ENCODE peak calls at places on chromosomes 12 and 14, in seven cellular contexts. T is thoracic aorta, Y is aorta, F is OCI-LY7, G is transverse colon, D is upper lobe of right lung, B is Peyer's patch. C is an unnamed sample. For H3K4me1, the result is how much of the 10 kb centered on the place peaks cover.

GRCh38 chr14:65954915-65955314 is 531.3 kb upstream of the CCDC196 start:
- DNase-seq in T (no peak), Y (no peak), F (no peak), G (no peak), D (no peak), B (no peak), C (no peak)

GRCh38 chr14:28361486-28361885 is 405.1 kb upstream of the FOXG1 start:
- DNase-seq in T (no peak), Y (no peak), F (no peak), G (no peak), D (no peak), B (no peak), C (no peak)

GRCh38 chr12:19572920-19573558 is 133.7 kb downstream of the AEBP2 start:
- DNase-seq in T (no peak), Y (no peak), F (peak), G (peak), D (no peak), B (no peak), C (peak)

GRCh38 chr14:34331728-34332623 is 130.1 kb downstream of the SPTSSA start:
- DNase-seq in T (no peak), Y (peak), F (peak), G (peak), D (peak), B (peak), C (peak)

GRCh38 chr14:64940336-64940910 is 2.1 kb downstream of the GPX2 start:
- DNase-seq in T (no peak), Y (no peak), F (no peak), G (no peak), D (no peak), B (no peak), C (no peak)

GRCh38 chr12:26264215-26264838 is 69.0 kb downstream of the SSPN start:
- DNase-seq in T (no peak), Y (no peak), F (no peak), G (no peak), D (no peak), B (no peak), C (no peak)

GRCh38 chr12:104747956-104748355 is 210.1 kb downstream of the SLC41A2 start:
- DNase-seq in T (no peak), Y (no peak), F (no peak), G (no peak), D (no peak), B (no peak), C (no peak)

GRCh38 chr12:44031472-44032185 is 195.7 kb downstream of the TMEM117 start:
- DNase-seq in T (no peak), Y (no peak), F (peak), G (no peak), D (no peak), B (no peak), C (no peak)

GRCh38 chr12:125220404-125221273 is 155.4 kb downstream of the AACS start:
- DNase-seq in T (no peak), Y (no peak), F (no peak), G (no peak), D (no peak), B (no peak), C (no peak)

GRCh38 chr14:22339277-22339676 is 249.7 kb downstream of the DAD1 start:
- DNase-seq in T (no peak), Y (peak), F (no peak), G (peak), D (no peak), B (peak), C (peak)

GRCh38 chr12:131033886-131034482 is 80.3 kb downstream of the ADGRD1 start:
- DNase-seq in T (no peak), Y (no peak), F (no peak), G (no peak), D (no peak), B (no peak), C (no peak)

GRCh38 chr12:46470039-46470627 is 97.6 kb upstream of the SLC38A2 start:
- DNase-seq in T (no peak), Y (no peak), F (no peak), G (no peak), D (no peak), B (no peak), C (no peak)

DNA sequence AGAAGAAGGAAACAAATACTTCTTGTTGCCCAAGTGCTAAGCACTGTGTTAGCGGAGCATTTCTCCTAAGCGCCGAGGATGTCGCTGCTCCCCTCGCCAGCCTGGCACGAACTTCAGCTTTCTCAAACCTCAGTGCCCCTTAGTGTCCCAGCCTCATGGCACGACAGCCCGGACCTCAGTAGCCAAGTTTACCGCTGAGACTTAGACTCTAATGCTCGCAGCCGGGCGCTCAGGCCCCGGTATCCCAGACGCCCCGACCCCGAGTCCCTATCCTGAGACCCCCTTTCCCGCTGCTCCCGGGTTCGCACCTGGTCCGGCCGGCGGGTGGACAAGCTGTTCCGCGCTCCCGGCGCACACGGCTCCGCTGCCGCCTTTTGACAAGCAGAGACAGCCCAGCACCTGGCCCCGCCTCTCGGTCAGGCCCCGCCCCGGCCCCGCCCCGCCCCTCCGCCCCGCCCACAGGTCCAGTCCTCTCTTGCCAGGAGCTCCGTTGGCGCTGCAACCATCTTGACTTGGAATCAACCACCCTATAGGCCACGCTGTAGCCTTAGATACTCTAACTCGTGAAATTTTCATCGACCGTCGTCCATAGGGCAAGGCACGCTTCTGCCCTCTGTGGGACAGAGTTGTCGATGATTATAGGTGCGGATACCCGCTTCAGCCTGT is at the start of gene VDR:
- DNase-seq in T (no peak), Y (peak), F (peak), G (peak), D (peak), B (peak), C (peak)
- H3K4me1 ChIP-seq in T (under half), Y (under half), F (under half), G (under half), D (under half), B (under half), C (under half)

DNA sequence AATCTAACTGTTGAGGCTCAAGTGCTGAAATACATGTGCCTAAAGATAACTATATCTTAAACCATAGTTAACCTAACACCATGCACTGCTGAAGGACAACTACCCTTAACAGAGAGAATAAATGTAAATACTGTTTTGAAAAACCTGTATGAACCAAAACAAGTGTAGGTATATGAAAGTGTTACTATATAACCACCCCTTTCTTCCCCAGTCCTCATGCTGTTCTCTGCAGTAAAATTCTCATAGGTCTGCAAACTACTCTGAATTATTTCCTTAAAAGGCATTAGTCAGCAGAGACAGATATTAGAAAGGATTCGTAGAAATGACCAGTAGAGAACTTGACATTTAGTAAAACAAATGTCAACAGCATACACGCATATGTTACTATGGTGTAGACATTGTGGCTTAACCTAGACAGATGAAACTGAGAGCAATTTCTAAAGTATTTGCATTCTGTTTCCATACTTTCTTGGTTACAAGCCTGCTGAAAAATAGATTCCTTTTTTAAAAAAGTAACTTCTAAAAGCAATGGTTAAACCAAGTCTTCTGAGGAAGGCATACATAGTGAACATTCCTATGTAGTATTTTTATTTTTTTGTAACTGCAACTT is 13.9 kb downstream of the CSRP2 start:
- DNase-seq in T (no peak), Y (no peak), F (no peak), G (no peak), D (no peak), B (no peak), C (no peak)
- H3K27ac ChIP-seq in T (peak), Y (peak), F (no peak), G (peak), D (no peak), B (no peak), C (no peak)

DNA sequence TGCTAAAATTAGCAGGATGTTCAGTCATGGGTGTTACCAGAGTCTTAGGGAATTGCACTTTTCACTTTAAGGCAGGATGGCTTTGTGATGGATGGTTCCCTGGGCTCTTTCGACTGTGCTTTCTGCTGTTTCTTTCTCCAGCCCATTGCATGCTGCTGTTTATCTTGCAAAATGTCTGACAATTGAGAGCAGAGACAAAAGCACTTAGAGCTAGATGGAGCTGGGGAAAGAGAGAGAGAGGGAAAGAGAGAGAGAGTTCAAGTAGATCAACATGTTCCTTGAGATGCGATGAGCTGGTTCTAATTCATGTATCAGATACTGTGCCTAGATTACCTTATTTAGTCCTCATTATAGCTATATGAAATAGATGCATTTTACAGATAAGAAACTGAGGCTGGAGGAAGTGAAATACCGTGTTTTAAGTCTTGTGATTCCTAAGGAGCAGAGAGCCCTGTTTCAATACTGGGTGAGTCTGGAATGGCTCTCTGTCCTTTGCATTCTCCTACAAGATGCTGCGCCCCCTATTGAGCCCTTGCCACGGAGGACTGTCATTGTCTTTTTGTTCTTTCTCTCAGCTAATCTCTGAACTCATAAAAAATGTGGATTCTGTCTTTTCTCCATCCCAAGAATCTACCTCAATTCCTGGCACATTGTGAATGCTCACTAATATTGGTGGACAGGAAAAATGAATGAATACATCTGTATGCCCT is 227.9 kb downstream of the ALG10B start:
- DNase-seq in T (no peak), Y (no peak), F (no peak), G (no peak), D (no peak), B (no peak), C (no peak)
- H3K4me3 ChIP-seq in T (no peak), Y (no peak), F (no peak), G (no peak), D (no peak), B (no peak), C (no peak)

GRCh38 chr12:132062481-132062880 is 81.6 kb downstream of the DDX51 start:
- DNase-seq in T (no peak), Y (no peak), F (no peak), G (no peak), D (no peak), B (no peak), C (no peak)

GRCh38 chr12:132061197-132061596 is 82.9 kb downstream of the DDX51 start:
- DNase-seq in T (no peak), Y (no peak), F (no peak), G (no peak), D (no peak), B (no peak), C (no peak)

GRCh38 chr12:132063491-132063890 is 80.6 kb downstream of the DDX51 start:
- DNase-seq in T (no peak), Y (no peak), F (no peak), G (no peak), D (no peak), B (no peak), C (no peak)

GRCh38 chr12:132064641-132065040 is 79.5 kb downstream of the DDX51 start:
- DNase-seq in T (no peak), Y (no peak), F (peak), G (no peak), D (no peak), B (no peak), C (no peak)

DNA sequence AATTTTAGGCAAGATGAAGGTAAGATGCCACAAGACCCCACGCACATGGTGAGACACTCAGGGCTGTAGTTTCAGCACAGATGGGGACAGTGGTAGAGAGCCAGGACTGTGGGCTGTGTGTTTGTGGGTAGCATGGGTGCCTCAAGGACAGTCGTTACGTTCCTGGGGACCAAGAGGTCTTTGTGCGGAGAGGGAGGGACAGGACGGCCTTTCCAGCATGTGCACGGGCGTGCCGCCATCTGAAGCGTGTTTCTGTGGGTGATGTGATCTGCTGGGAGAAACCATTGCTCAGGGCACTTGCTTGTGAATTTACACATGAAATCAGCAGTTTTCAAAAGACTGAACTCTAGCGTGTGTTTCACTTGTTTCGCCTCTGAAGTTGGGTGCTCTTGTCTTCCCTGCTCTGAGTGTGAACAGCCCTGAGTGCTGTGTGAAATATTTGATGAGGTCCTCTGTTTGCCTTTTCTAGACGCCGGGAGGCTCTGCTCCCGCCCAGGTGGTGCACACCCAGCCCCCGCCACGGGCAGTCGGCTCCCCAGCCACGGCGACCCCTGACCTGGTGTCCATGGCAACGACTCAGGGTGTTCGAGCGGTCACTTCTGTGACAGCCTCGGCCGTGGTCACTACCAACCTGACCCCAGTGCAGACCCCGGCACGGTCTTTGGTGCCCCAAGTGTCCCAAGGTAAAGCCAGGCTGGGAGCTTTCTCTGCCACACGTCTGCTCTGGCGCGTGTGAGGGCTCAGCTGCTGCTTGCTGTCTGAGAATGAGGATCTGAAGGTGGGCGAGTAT is 82.3 kb downstream of the DDX51 start:
- DNase-seq in T (no peak), Y (no peak), F (no peak), G (no peak), D (peak), B (no peak), C (no peak)
- H3K4me1 ChIP-seq in T (under half), Y (under half), F (under half), G (under half), D (under half), B (under half), C (under half)

GRCh38 chr12:93192878-93193277 is 184.8 kb upstream of the NUDT4 start:
- DNase-seq in T (no peak), Y (no peak), F (no peak), G (no peak), D (no peak), B (no peak), C (no peak)

GRCh38 chr12:93186621-93187020 is 191.1 kb upstream of the NUDT4 start:
- DNase-seq in T (no peak), Y (no peak), F (no peak), G (no peak), D (no peak), B (no peak), C (no peak)

GRCh38 chr12:93191956-93192355 is 185.8 kb upstream of the NUDT4 start:
- DNase-seq in T (peak), Y (peak), F (no peak), G (no peak), D (no peak), B (no peak), C (no peak)

GRCh38 chr12:93195511-93195910 is 182.2 kb upstream of the NUDT4 start:
- DNase-seq in T (no peak), Y (no peak), F (no peak), G (no peak), D (no peak), B (no peak), C (no peak)

DNA sequence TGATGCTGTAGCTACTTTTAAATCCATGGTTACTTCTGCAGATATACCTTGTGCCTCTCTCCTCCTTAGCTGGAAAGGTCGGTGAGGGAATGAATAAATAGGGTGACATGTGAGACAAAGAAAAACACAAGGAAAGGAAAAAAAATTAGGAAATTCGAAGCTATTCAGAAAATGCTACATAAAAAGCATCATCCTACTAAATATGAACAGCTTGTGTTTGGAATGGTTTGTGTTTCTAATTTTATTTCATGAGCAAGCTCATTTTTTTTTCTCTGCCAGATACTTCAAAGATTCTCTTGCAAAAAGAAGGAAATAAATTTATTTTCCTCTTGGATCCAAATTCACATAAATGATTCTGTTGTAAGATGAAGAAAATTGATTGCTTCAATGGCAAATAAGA is 186.3 kb upstream of the NUDT4 start:
- DNase-seq in T (no peak), Y (no peak), F (no peak), G (no peak), D (no peak), B (no peak), C (no peak)
- H3K27ac ChIP-seq in T (peak), Y (peak), F (no peak), G (no peak), D (no peak), B (no peak), C (no peak)